ENCODE peak calls at places on chromosomes 16 and 17, in five cellular contexts. F, N, O, X and R are unnamed samples.

GRCh38 chr17:8954339-8954738 is 11.2 kb downstream of the PIK3R5 start:
- DNase-seq in F (no peak), N (no peak), O (no peak), X (no peak), R (no peak)

GRCh38 chr17:32123782-32124181 is 18.5 kb upstream of the RHOT1 start:
- DNase-seq in F (no peak), N (no peak), O (no peak), X (no peak), R (no peak)

GRCh38 chr17:17874478-17874877 is 37.7 kb upstream of the SREBF1 start:
- DNase-seq in F (no peak), N (no peak), O (no peak), X (no peak), R (no peak)

GRCh38 chr16:29806641-29807425 is 504 bp downstream of the MAZ start:
- DNase-seq in F (peak; percentile 90), N (peak; percentile 70), O (no peak), X (peak; percentile 79), R (peak; percentile 42)

GRCh38 chr16:86199182-86199581 is 300.2 kb downstream of the IRF8 start:
- DNase-seq in F (no peak), N (no peak), O (no peak), X (no peak), R (no peak)

GRCh38 chr16:21116148-21116693 is 34.4 kb downstream of the DNAH3 start:
- DNase-seq in F (peak; percentile 73), N (no peak), O (no peak), X (no peak), R (no peak)

GRCh38 chr16:49023095-49023494 is 258.5 kb downstream of the CBLN1 start:
- DNase-seq in F (no peak), N (no peak), O (peak; percentile 36), X (no peak), R (no peak)

GRCh38 chr17:81165246-81166032 is at the start of gene PVALEF:
- DNase-seq in F (no peak), N (no peak), O (no peak), X (peak; percentile 72), R (no peak)

GRCh38 chr17:68255151-68255550 is 7.3 kb downstream of the AMZ2 start:
- DNase-seq in F (no peak), N (no peak), O (no peak), X (no peak), R (no peak)

GRCh38 chr17:64741924-64742670 is 80.0 kb upstream of the SMURF2 start:
- DNase-seq in F (no peak), N (no peak), O (no peak), X (no peak), R (no peak)
- TF ChIP-seq JUND in F (no peak), N (no peak), O (no peak), X (no peak), R (no peak)

GRCh38 chr17:44384823-44385286 is 4.6 kb downstream of the ITGA2B start:
- DNase-seq in F (no peak), N (no peak), O (no peak), X (peak; percentile 81), R (no peak)

GRCh38 chr17:44387773-44388172 is 1.7 kb downstream of the ITGA2B start:
- DNase-seq in F (no peak), N (no peak), O (no peak), X (no peak), R (no peak)

GRCh38 chr17:44384281-44384822 is 5.1 kb downstream of the ITGA2B start:
- DNase-seq in F (no peak), N (peak; percentile 25), O (no peak), X (no peak), R (no peak)

GRCh38 chr17:44385287-44386181 is 3.9 kb downstream of the ITGA2B start:
- DNase-seq in F (peak; percentile 93), N (peak; percentile 97), O (peak; percentile 61), X (peak; percentile 95), R (peak; percentile 90)

DNA sequence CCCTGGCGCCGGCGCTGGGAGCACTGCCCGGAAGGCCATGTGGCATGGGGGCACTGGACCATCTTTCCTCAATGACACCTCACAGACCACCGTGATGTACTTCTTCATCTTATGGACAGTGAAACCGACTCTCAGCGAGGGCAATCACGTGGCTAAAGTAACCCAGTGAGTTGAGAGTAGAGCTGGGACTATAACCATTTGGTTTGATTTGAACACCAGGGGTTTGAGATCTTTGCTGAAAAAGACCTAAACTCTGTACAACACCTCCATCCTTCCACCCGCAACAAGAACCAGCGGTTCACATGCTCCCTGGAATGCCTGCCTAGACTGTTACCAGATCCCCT is 3.3 kb downstream of the ITGA2B start:
- DNase-seq in F (no peak), N (no peak), O (no peak), X (no peak), R (no peak)
- TF ChIP-seq JUND in F (no peak), N (no peak), O (no peak), X (no peak), R (no peak)

DNA sequence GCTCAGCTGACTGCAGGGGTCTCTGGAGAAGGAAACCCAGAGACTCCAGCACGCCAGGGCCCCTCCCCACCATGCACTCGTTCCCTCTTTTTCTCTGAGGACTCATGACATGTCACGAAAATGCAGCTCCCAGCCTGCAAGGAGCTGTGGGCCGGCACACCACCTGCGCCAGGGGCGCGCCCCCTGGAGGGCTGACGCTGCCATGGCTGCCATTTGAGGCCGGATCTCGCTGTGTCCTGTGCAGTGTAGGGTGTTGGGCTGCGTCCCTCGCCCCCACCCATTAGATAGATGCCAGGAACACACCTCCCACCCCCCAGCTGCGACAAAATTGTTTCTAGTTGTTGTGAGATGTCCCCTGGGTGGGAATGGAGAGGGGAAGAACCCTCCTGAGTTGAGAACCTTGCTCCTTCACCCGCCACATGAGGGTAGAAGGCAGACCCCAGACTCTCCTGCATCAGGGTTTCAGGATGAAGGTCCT is 8.2 kb downstream of the SYNGR2 start:
- DNase-seq in F (peak; percentile 86), N (peak; percentile 90), O (no peak), X (peak; percentile 92), R (peak; percentile 82)
- TF ChIP-seq JUND in F (no peak), N (no peak), O (no peak), X (no peak), R (no peak)

GRCh38 chr17:29573558-29573870 is 5.0 kb downstream of the TP53I13 start:
- DNase-seq in F (no peak), N (no peak), O (no peak), X (no peak), R (no peak)
- TF ChIP-seq JUND in F (no peak), N (no peak), O (no peak), X (no peak), R (no peak)

GRCh38 chr16:4690946-4691665 is 2.3 kb upstream of the NUDT16L1 start:
- DNase-seq in F (no peak), N (peak; percentile 23), O (no peak), X (no peak), R (no peak)

GRCh38 chr16:4689864-4690704 is 3.3 kb upstream of the NUDT16L1 start:
- DNase-seq in F (no peak), N (peak; percentile 4), O (no peak), X (no peak), R (no peak)

GRCh38 chr16:4693296-4693955 is at the start of gene NUDT16L1:
- DNase-seq in F (peak; percentile 97), N (peak; percentile 100), O (peak; percentile 77), X (peak; percentile 96), R (peak; percentile 98)

GRCh38 chr16:4692460-4693295 is 684 bp upstream of the NUDT16L1 start:
- DNase-seq in F (no peak), N (peak; percentile 78), O (no peak), X (no peak), R (no peak)

GRCh38 chr16:4691666-4692412 is 1.5 kb upstream of the NUDT16L1 start:
- DNase-seq in F (no peak), N (peak; percentile 44), O (no peak), X (no peak), R (no peak)
- TF ChIP-seq JUND in F (no peak), N (no peak), O (no peak), X (no peak), R (no peak)

DNA sequence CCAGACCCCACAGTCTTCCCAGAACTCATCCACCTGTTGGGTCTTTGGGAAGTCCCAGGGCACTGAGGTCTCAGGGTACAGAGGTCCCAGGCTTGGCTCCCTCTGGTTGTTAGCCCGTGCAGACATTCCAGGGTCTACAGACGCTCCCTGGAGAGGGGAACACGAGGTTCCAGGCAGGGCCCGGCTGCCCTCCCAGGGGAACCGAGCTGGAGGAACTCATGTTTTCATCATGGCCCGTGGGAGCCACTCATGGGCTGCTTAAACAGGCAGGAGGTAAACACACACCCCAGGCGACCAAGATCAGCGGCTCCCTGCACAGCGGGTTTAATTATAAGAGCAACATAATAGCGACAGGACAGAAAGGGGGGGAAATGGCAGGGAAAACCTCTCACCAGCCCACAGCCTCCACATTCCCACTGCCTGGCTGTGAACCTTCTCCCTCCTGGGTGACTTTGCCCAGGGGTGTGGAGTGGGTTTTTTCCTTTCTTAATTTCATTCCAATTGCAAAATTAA is 36.5 kb downstream of the TRARG1 start:
- DNase-seq in F (no peak), N (no peak), O (no peak), X (no peak), R (no peak)
- TF ChIP-seq JUND in F (no peak), N (no peak), O (no peak), X (no peak), R (no peak)

DNA sequence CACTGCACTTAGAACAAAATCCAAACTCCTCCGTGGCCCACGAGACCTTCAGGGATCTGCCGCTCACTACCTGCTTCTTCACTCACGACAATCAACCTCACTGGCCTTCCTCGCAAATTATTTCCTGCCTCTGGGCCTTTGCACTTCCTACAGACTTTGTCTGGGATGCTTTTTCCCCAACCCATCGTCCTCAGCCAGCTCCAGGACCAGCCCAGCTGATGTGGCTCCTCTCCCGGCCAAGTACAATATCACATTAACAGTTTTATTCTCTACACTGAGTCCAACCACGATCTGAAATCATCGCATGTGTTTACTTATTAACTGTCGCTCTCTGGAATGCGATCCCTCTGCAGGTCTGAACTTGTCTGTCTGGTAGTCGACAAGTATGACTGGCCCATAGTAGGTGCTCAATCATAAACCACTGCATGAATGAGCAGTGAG is 28.0 kb downstream of the RTN4RL1 start:
- DNase-seq in F (no peak), N (no peak), O (no peak), X (no peak), R (peak; percentile 88)
- TF ChIP-seq JUND in F (no peak), N (no peak), O (no peak), X (no peak), R (no peak)

DNA sequence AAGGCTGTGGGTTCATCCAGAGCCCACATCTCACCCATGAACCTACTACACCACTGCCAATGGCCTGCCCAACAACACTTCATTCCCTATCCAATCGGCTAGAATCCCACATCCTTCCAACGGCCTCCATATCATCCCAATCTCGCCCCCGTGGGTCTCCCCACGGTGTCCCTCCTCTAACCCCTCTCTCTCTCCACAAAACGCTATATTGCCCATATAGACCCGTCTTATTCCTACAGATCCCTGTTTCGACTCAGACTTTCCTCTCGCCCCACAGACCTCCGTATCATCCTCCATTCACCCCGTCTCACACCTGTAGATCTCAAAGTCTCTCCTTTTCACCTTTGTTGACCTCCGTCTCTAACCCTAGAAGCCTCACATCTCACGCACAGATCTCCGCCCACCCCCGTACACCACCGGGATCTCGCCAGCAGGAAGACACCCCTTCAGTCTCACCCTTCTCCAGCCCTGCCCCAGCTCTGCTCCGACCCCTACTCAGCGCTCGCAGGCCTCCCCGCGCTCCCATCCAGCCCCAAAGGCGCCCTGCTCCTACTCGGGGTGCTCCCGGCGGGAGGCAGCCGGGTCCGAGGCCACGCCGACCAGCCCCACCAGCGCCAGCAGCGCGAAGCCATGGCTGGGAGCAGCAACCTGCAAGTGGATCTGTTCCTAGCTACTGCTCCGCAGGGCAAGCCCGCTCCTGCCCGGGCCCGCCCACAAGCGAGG is at the start of gene FDXR:
- DNase-seq in F (no peak), N (no peak), O (no peak), X (no peak), R (no peak)
- TF ChIP-seq JUND in F (no peak), N (no peak), O (no peak), X (no peak), R (no peak)